ENCODE peak calls at places on chromosomes 3 and 15, in six cellular contexts. A, N, M, W, K and O are unnamed samples.

GRCh38 chr3:133410191-133410892 is 10.5 kb downstream of the BFSP2 start:
- DNase-seq in A (no peak), N (no peak), M (no peak), W (no peak), K (no peak), O (no peak)

GRCh38 chr3:196645917-196646735 is 6.6 kb downstream of the NRROS start:
- DNase-seq in A (no peak), N (no peak), M (no peak), W (no peak), K (no peak), O (no peak)

GRCh38 chr3:134378818-134379217 is 4.6 kb upstream of the AMOTL2 start:
- DNase-seq in A (no peak), N (no peak), M (no peak), W (no peak), K (no peak), O (no peak)

GRCh38 chr3:193743702-193744047 is 150.7 kb downstream of the OPA1 start:
- DNase-seq in A (no peak), N (no peak), M (no peak), W (no peak), K (no peak), O (no peak)

GRCh38 chr3:127064391-127065137 is 81.6 kb downstream of the PLXNA1 start:
- DNase-seq in A (no peak), N (no peak), M (peak), W (no peak), K (no peak), O (no peak)

GRCh38 chr3:139689122-139689521 is 11.3 kb upstream of the NMNAT3 start:
- DNase-seq in A (no peak), N (no peak), M (no peak), W (no peak), K (no peak), O (peak)

GRCh38 chr3:50675179-50676030 is 678 bp downstream of the DOCK3 start:
- DNase-seq in A (peak), N (peak), M (no peak), W (peak), K (peak), O (peak)

GRCh38 chr3:187958432-187959003 is 195.4 kb upstream of the LPP start:
- DNase-seq in A (no peak), N (no peak), M (no peak), W (no peak), K (no peak), O (no peak)

GRCh38 chr3:87435926-87436630 is 159.7 kb upstream of the POU1F1 start:
- DNase-seq in A (no peak), N (no peak), M (no peak), W (no peak), K (no peak), O (no peak)

GRCh38 chr3:160739079-160739478 is 17.0 kb upstream of the PPM1L start:
- DNase-seq in A (no peak), N (no peak), M (peak), W (no peak), K (peak), O (no peak)

GRCh38 chr3:49659756-49660155 is 14.4 kb upstream of the APEH start:
- DNase-seq in A (no peak), N (no peak), M (no peak), W (no peak), K (no peak), O (no peak)
- TF ChIP-seq CTCF in A (no peak), N (no peak), M (no peak), W (no peak), K (no peak), O (no peak)

GRCh38 chr3:5974637-5975322 is 787.3 kb downstream of the EDEM1 start:
- DNase-seq in A (no peak), N (no peak), M (no peak), W (no peak), K (no peak), O (no peak)
- TF ChIP-seq CTCF in A (no peak), N (no peak), M (no peak), W (no peak), K (no peak), O (no peak)

DNA sequence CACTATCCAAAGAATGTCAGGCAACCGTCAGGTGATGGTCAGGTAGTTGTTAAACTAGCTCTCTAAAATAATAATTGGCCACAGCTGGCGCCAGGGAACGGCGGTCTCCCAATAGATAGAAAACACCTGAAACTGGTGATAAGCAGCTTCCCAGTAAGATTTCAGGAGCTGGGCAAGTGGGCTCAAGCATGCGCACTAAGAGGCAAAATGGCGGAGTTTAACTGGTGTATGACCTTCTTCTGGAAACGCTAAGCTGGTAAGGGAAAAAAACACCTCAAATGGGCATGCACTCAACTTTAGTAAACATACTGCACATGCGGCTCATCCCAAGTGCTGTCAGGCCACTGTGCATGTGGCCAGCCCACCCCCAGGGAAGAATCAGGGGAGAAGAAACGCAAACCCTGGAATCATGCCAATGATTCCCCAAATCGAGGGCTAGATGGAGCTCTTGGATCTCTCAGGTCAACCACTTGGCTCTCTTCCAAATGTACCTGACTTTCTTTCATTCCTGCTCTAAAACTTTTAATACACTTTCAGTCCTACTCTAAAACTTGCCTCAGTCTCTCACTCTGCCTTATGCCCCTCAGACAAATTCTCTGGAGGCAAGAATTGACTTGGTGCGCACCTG is 195.0 kb downstream of the ZNF621 start:
- DNase-seq in A (no peak), N (peak), M (peak), W (peak), K (peak), O (no peak)
- TF ChIP-seq CTCF in A (no peak), N (peak), M (no peak), W (peak), K (peak), O (no peak)

DNA sequence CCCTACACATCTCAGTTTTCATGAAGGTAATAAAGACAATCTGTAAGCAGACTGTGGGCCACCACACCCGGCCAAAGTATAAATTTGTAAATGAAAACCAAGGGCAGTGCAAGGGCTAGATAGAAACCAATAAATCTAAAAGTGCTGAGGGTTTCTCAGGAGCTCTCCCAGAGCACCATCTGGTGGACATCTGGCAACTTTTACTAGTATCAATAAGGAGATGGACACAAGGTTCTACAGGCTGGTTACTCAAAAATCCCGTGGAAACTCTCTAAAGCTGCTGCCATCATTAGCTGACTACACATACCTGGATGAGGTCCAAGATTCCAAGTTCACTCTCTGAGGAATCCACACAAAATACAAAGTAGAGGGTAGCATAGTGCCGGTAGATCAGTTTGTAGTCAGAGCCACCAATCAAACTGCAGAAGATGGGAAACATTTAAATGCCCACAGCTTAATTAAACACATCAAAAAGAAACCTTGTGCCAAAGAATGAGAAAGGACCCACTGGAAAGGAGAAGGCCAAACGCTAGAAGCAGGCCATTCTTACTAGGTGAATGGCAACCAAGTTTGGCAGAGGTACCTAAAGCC is 5.5 kb downstream of the AP3S2 start:
- DNase-seq in A (no peak), N (peak), M (peak), W (no peak), K (peak), O (no peak)
- TF ChIP-seq CTCF in A (peak), N (peak), M (peak), W (no peak), K (peak), O (no peak)